ENCODE peak calls at places on chromosomes 6 and 20, in five cellular contexts. X is A549, V is HepG2, J is endothelial cell of umbilical vein, I is K562. E is an unnamed sample.

GRCh38 chr6:137715589-137716045 is 151.4 kb upstream of the TNFAIP3 start:
- DNase-seq in X (no peak), V (no peak), J (no peak), I (no peak), E (peak; percentile 31)

GRCh38 chr6:138088307-138088744 is 18.9 kb downstream of the PERP start:
- DNase-seq in X (peak; percentile 84), V (peak; percentile 42), J (peak; percentile 63), I (no peak), E (peak; percentile 26)

GRCh38 chr6:84777888-84778287 is 13.5 kb upstream of the TBX18 start:
- DNase-seq in X (peak; percentile 41), V (no peak), J (no peak), I (no peak), E (no peak)

GRCh38 chr6:25318589-25318988 is 39.4 kb downstream of the CARMIL1 start:
- DNase-seq in X (no peak), V (no peak), J (no peak), I (no peak), E (no peak)

GRCh38 chr6:130927305-130927704 is 100.1 kb downstream of the SMLR1 start:
- DNase-seq in X (no peak), V (peak; percentile 54), J (no peak), I (no peak), E (peak; percentile 13)

GRCh38 chr6:5028301-5028700 is 24.5 kb upstream of the RPP40 start:
- DNase-seq in X (no peak), V (no peak), J (no peak), I (no peak), E (no peak)

GRCh38 chr6:33410711-33411631 is at the start of gene PHF1:
- DNase-seq in X (no peak), V (no peak), J (peak; percentile 46), I (peak; percentile 94), E (no peak)

GRCh38 chr6:119351005-119351394 is 1.4 kb upstream of the MAN1A1 start:
- DNase-seq in X (peak; percentile 4), V (no peak), J (peak; percentile 48), I (no peak), E (no peak)

GRCh38 chr20:29408034-29408695 is 1849.3 kb upstream of the DEFB115 start:
- DNase-seq in X (no peak), V (no peak), J (no peak), I (no peak), E (no peak)

GRCh38 chr6:14083262-14083661 is 34.3 kb upstream of the CD83 start:
- DNase-seq in X (no peak), V (no peak), J (no peak), I (no peak), E (no peak)

GRCh38 chr6:157198425-157199279 is 124.7 kb downstream of the TMEM242 start:
- DNase-seq in X (no peak), V (no peak), J (no peak), I (no peak), E (no peak)

GRCh38 chr6:99836471-99836870 is 157.6 kb downstream of the MCHR2 start:
- DNase-seq in X (peak; percentile 13), V (no peak), J (no peak), I (no peak), E (no peak)

GRCh38 chr6:149951626-149952025 is 9.8 kb downstream of the ULBP2 start:
- DNase-seq in X (no peak), V (no peak), J (no peak), I (no peak), E (no peak)

GRCh38 chr6:119830494-119831295 is 481.1 kb upstream of the MAN1A1 start:
- DNase-seq in X (no peak), V (no peak), J (no peak), I (no peak), E (no peak)

GRCh38 chr6:36032245-36032644 is 4.6 kb downstream of the MAPK14 start:
- DNase-seq in X (no peak), V (no peak), J (no peak), I (no peak), E (peak; percentile 78)

GRCh38 chr6:138426500-138427123 is 22.6 kb downstream of the HEBP2 start:
- DNase-seq in X (no peak), V (no peak), J (no peak), I (no peak), E (no peak)

GRCh38 chr6:41647061-41647511 is 8.8 kb downstream of the MDFI start:
- DNase-seq in X (no peak), V (no peak), J (no peak), I (no peak), E (no peak)

GRCh38 chr20:12207875-12208274 is 290.2 kb downstream of the BTBD3 start:
- DNase-seq in X (peak; percentile 45), V (peak; percentile 44), J (peak; percentile 49), I (peak; percentile 8), E (peak; percentile 48)

GRCh38 chr6:122839477-122839876 is 50.4 kb downstream of the SMPDL3A start:
- DNase-seq in X (peak; percentile 46), V (peak; percentile 64), J (peak; percentile 59), I (peak; percentile 70), E (peak; percentile 53)

GRCh38 chr6:138162104-138162946 is 586 bp downstream of the ARFGEF3 start:
- DNase-seq in X (peak; percentile 2), V (no peak), J (peak; percentile 30), I (no peak), E (peak; percentile 27)

GRCh38 chr6:85975957-85976356 is 333.3 kb upstream of the SYNCRIP start:
- DNase-seq in X (no peak), V (no peak), J (no peak), I (no peak), E (no peak)

GRCh38 chr6:88914180-88914579 is 49.2 kb downstream of the RNGTT start:
- DNase-seq in X (no peak), V (no peak), J (no peak), I (no peak), E (no peak)

GRCh38 chr6:33313105-33313708 is 671 bp downstream of the TAPBP start:
- DNase-seq in X (no peak), V (no peak), J (peak; percentile 49), I (peak; percentile 66), E (peak; percentile 89)

GRCh38 chr6:77457720-77458349 is 5.5 kb downstream of the HTR1B start:
- DNase-seq in X (peak; percentile 78), V (peak; percentile 45), J (peak; percentile 93), I (peak; percentile 24), E (peak; percentile 65)

GRCh38 chr6:4253604-4254211 is 118.3 kb upstream of the ECI2 start:
- DNase-seq in X (peak; percentile 13), V (peak; percentile 20), J (peak; percentile 96), I (no peak), E (no peak)

DNA sequence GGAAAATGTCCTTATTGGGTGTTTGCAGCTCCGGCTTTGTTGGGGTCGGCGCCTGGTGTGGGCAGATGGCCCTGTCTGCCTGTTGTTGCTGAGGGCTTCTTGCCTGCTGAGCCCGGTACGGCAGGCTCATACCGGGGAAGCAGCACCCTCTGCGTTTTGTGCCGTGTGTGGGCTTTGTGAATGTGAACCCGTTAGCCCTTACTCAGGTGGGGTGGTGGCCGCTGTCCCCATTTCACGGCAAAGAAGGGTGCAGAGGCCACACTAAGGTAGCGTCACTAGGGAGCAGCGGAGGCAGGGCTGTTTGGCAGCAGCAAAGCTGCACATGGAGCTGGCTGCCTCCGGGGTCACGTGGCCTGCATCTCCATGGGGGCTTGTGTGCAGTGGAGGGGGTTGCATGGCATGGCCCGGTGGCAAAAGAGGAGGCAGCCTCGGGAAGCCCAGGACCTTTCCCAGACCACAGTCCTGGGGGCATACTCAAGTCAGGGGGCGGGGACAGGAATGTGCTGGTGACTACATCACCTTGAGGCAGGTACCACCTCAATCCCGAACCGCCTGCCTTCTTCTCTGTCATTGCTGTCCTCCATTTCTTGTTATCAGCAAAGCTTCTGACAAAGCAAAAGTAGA is 47.3 kb upstream of the SRF start:
- DNase-seq in X (no peak), V (no peak), J (no peak), I (no peak), E (no peak)
- TF ChIP-seq MYC in X (no peak), V (no peak), J (no peak), I (no peak), E (no peak)

DNA sequence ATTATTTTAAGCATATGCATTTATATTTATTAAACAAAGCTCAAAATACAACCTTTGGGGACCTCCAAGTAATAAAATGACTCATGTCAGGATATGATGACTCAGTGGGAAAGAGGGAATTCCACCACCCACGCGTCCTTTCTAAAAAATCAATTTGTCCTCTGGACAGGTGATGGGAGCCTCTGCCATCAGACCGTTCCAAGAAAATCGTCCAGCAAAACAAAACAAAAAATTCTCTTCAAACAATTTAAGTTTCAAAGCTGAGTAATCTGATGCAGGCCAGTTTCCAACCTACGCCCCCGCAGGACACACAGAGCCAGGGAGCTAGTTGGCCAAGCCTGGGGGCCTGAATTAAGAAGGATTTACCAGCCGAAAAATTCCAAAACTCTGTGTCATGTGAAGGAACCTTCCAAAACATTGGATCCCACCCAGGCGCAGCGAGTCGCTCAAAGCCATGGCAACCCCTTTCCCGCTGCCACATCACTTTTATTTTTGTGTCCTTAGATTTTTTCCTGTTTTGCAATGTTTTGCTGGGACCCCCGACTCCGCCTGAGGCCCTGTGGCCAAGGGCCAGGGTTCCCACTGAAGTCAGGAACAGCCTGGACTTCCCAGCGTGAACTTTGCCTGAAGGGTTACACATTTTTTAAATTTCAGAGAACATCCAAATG is 95.3 kb downstream of the NFATC2 start:
- DNase-seq in X (peak; percentile 77), V (peak; percentile 49), J (peak; percentile 95), I (no peak), E (no peak)
- H3K4me3 ChIP-seq in X (peak overlapping the region; percentile 1), V (no peak overlapping the region), J (no peak overlapping the region), I (no peak overlapping the region), E (no peak overlapping the region)

DNA sequence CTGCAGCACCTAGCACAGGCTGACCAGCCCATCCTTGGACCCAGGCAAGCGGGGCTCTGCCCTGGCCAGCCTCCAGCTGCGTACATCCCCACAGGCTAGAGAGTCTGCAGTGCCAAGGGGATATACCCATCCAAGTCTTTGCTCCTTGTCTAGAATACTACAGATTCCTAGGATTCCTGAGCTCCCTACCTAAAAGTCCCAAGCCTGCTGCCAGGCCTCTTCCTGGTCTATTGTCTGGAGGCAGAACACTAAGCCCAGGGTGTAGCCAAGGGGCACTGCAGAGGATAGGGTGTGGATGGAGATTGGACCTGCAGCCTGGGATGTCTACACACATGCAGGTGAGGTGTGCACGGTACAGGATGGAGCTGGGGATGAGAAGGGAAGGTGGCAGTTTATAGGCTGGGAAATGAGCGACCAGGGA is 90.0 kb upstream of the SIRPA start:
- DNase-seq in X (no peak), V (no peak), J (no peak), I (no peak), E (no peak)
- TF ChIP-seq MYC in X (no peak), V (no peak), J (no peak), I (no peak), E (no peak)

DNA sequence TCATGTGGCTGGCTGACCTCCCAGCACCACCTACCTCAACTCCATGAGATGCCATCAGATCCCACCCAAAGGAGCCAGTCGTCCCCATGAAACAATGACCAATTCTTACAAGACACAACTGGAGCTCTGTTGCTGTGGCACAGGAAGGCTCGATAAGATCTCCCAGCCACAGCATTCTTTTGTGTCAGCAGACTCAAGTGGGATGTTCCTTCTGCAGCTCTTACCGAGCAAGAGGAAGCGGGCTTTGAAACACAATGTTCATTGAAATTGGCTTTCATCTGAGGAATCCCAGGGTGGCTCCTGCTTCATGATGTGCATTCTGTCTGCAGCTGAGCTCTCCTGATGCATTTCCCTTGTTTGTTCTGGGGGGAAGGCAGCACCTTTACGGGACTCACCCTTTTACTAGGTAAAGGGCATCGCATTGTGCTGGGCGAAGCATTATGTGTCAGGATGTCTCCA is 222.0 kb upstream of the SGK1 start:
- DNase-seq in X (no peak), V (no peak), J (no peak), I (no peak), E (peak; percentile 32)
- H3K4me3 ChIP-seq in X (no peak overlapping the region), V (no peak overlapping the region), J (no peak overlapping the region), I (no peak overlapping the region), E (no peak overlapping the region)

E was measured in NB4.